ENCODE peak calls at places on chromosomes 4 and X, in five cellular contexts. M, Y, J, O and U are unnamed samples.

GRCh38 chr4:22238742-22239141 is 277.1 kb downstream of the ADGRA3 start:
- DNase-seq in J (no peak), M (no peak), O (no peak), Y (peak), U (no peak)

GRCh38 chrX:70454441-70455365 is 10.1 kb downstream of the DLG3 start:
- DNase-seq in J (peak), O (peak), Y (peak), M (peak), U (peak)

GRCh38 chrX:17323397-17323796 is 51.6 kb upstream of the NHS start:
- DNase-seq in O (no peak), J (no peak), M (no peak), Y (no peak), U (no peak)

GRCh38 chr4:55013431-55013955 is 111.9 kb downstream of the KDR start:
- DNase-seq in M (no peak), O (no peak), Y (no peak), J (no peak), U (no peak)

GRCh38 chr4:112141366-112142138 is 3.7 kb upstream of the FAM241A start:
- DNase-seq in O (no peak), M (no peak), Y (no peak), J (no peak), U (no peak)

GRCh38 chr4:107711831-107712230 is 8.2 kb downstream of the PAPSS1 start:
- DNase-seq in O (no peak), Y (no peak), J (no peak), M (no peak), U (no peak)

GRCh38 chr4:114734581-114734980 is 136.0 kb downstream of the UGT8 start:
- DNase-seq in J (no peak), M (no peak), O (no peak), Y (no peak), U (no peak)

GRCh38 chrX:34437586-34437985 is 219.5 kb downstream of the TMEM47 start:
- DNase-seq in J (no peak), Y (no peak), M (no peak), O (no peak), U (no peak)

GRCh38 chr4:7070729-7071511 is 3.1 kb upstream of the GRPEL1 start:
- DNase-seq in J (peak), O (peak), M (peak), Y (peak), U (peak)

GRCh38 chr4:181281451-181281850 is 961.8 kb upstream of the TENM3 start:
- DNase-seq in J (no peak), Y (no peak), M (no peak), O (no peak), U (no peak)

GRCh38 chr4:48575964-48576363 is 85.9 kb downstream of the ZAR1 start:
- DNase-seq in O (no peak), Y (peak), J (no peak), M (no peak), U (no peak)

GRCh38 chr4:173517781-173518371 is 12.2 kb downstream of the HAND2 start:
- DNase-seq in O (no peak), M (no peak), Y (no peak), J (no peak), U (no peak)

GRCh38 chr4:185086053-185086452 is 57.0 kb upstream of the SLC25A4 start:
- DNase-seq in M (no peak), O (no peak), Y (no peak), J (no peak), U (no peak)